ENCODE peak calls at places on chromosomes 7 and 10, in four cellular contexts. O is GM12878, L is IMR-90, Q is H1. W is an unnamed sample.

GRCh38 chr10:68082815-68083395 is 7.8 kb upstream of the HERC4 start:
- DNase-seq in O (no peak), L (peak), Q (no peak), W (no peak)

GRCh38 chr7:1663857-1664651 is 6.0 kb upstream of the ELFN1 start:
- DNase-seq in O (no peak), L (no peak), Q (no peak), W (no peak)

GRCh38 chr7:131104611-131105293 is 222.9 kb upstream of the MKLN1 start:
- DNase-seq in O (no peak), L (peak), Q (no peak), W (no peak)

GRCh38 chr10:86317949-86318725 is 48.5 kb downstream of the GRID1 start:
- DNase-seq in O (no peak), L (no peak), Q (no peak), W (peak)

GRCh38 chr10:104288355-104288754 is 19.4 kb downstream of the GSTO2 start:
- DNase-seq in O (no peak), L (no peak), Q (no peak), W (no peak)

GRCh38 chr10:44382981-44383748 is 1.7 kb downstream of the CXCL12 start:
- DNase-seq in O (no peak), L (no peak), Q (no peak), W (no peak)

GRCh38 chr7:131183611-131184119 is 144.0 kb upstream of the MKLN1 start:
- DNase-seq in O (no peak), L (peak), Q (no peak), W (no peak)

GRCh38 chr7:157797361-157797760 is 460.6 kb downstream of the DNAJB6 start:
- DNase-seq in O (no peak), L (no peak), Q (no peak), W (no peak)

GRCh38 chr10:61621538-61622150 is 41.1 kb upstream of the CABCOCO1 start:
- DNase-seq in O (no peak), L (no peak), Q (no peak), W (peak)

GRCh38 chr10:72321248-72322029 is 33.3 kb downstream of the DNAJB12 start:
- DNase-seq in O (no peak), L (no peak), Q (no peak), W (no peak)

GRCh38 chr10:34183397-34183796 is 631.7 kb downstream of the PARD3 start:
- DNase-seq in O (no peak), L (no peak), Q (no peak), W (no peak)

GRCh38 chr10:47361293-47361692 is 13.1 kb downstream of the RBP3 start:
- DNase-seq in O (no peak), L (peak), Q (peak), W (peak)

GRCh38 chr7:20896996-20897395 is 110.3 kb upstream of the SP8 start:
- DNase-seq in O (no peak), L (no peak), Q (no peak), W (no peak)

GRCh38 chr7:42673951-42674350 is 237.9 kb downstream of the C7orf25 start:
- DNase-seq in O (no peak), L (no peak), Q (no peak), W (no peak)

GRCh38 chr10:4344544-4344994 is 481.4 kb upstream of the AKR1E2 start:
- DNase-seq in O (no peak), L (peak), Q (peak), W (no peak)

GRCh38 chr10:84541289-84541637 is 212.9 kb downstream of the CCSER2 start:
- DNase-seq in O (no peak), L (no peak), Q (no peak), W (peak)

GRCh38 chr10:15461353-15462108 is 90.4 kb upstream of the FAM171A1 start:
- DNase-seq in O (no peak), L (peak), Q (no peak), W (peak)

GRCh38 chr7:107069457-107069856 is 25.0 kb downstream of the PRKAR2B start:
- DNase-seq in O (no peak), L (no peak), Q (no peak), W (no peak)

GRCh38 chr7:130008941-130009847 is 42.0 kb downstream of the ZC3HC1 start:
- DNase-seq in O (no peak), L (peak), Q (no peak), W (no peak)

GRCh38 chr7:50988465-50988864 is 205.8 kb upstream of the GRB10 start:
- DNase-seq in O (no peak), L (no peak), Q (no peak), W (no peak)

GRCh38 chr10:32937824-32938482 is 20.1 kb downstream of the ITGB1 start:
- DNase-seq in O (no peak), L (peak), Q (no peak), W (no peak)

GRCh38 chr10:5461914-5462840 is 37.2 kb downstream of the CALML5 start:
- DNase-seq in O (no peak), L (peak), Q (no peak), W (no peak)

GRCh38 chr10:100303724-100304319 is 17.3 kb upstream of the BLOC1S2 start:
- DNase-seq in O (no peak), L (peak), Q (no peak), W (peak)

GRCh38 chr7:100825760-100826545 is 1.4 kb downstream of the EPHB4 start:
- DNase-seq in O (no peak), L (peak), Q (no peak), W (peak)

GRCh38 chr7:131028293-131028692 is 294.3 kb upstream of the KLF14 start:
- DNase-seq in O (no peak), L (no peak), Q (no peak), W (no peak)

GRCh38 chr7:92797284-92797683 is 39.1 kb downstream of the CDK6 start:
- DNase-seq in O (no peak), L (peak), Q (no peak), W (no peak)

GRCh38 chr7:91883676-91884362 is 3.3 kb upstream of the MTERF1 start:
- DNase-seq in O (no peak), L (no peak), Q (no peak), W (peak)

GRCh38 chr10:90751107-90751997 is 106.5 kb downstream of the HTR7 start:
- DNase-seq in O (peak), L (peak), Q (no peak), W (peak)

GRCh38 chr7:102149416-102149815 is 137.3 kb upstream of the SH2B2 start:
- DNase-seq in O (no peak), L (no peak), Q (no peak), W (no peak)

GRCh38 chr10:88342733-88343310 is 240.3 kb downstream of the RNLS start:
- DNase-seq in O (no peak), L (no peak), Q (no peak), W (no peak)

DNA sequence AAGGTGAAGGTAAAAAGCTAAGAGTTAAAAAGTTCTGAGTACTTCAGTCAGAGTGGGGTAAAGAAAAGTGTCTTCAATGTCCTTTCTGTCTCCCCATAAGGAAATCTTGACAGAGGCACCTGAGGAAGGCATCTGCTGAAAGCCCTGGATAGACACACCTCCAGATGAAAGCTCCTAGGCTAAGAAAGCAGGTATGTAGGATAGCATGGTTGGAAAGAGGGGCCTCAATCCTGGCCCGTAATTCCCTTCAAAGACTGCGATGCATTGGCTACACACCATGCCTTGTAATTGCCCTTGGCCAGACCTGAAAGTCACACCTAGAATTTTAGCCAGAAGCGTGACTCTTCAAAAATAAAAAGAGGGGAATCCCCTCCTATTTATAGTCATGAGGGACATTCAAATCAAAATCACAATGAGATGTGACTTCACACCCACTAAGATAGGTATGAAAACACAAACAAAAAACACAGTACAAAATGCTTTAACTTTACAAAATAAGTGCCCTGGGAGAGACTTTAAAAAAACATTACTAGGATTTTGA is 809.7 kb downstream of the IPMK start:
- DNase-seq in O (no peak), L (no peak), Q (no peak), W (no peak)
- TF ChIP-seq CHD1 in O (no peak), L (no peak), Q (no peak), W (no peak)

DNA sequence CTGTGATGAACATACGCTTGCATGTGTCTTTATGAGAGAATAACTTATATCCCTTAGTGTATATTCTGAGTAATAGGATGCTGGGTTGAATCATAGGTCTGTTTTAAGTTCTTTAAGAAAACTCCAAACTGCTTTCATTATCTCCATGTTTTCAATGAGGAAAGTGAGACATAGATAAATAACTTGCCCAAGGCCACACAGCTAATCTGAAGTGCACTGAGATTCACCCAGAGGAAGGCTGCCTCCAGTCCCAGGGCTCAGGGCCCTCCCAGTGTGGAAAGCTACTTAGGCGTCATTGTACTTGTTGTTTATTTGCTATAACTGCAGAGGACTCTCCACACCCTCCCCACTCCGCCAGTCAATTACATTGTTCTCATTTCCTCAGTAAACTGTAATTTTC is 126.7 kb downstream of the INHBA start:
- DNase-seq in O (no peak), L (peak), Q (no peak), W (no peak)
- TF ChIP-seq CHD1 in O (no peak), L (no peak), Q (no peak), W (no peak)

GRCh38 chr10:30178565-30178964 is 119.2 kb upstream of the JCAD start:
- DNase-seq in O (no peak), L (peak), Q (no peak), W (no peak)
- TF ChIP-seq CHD1 in O (no peak), L (no peak), Q (no peak), W (no peak)

GRCh38 chr10:12020574-12020973 is 22.0 kb downstream of the UPF2 start:
- DNase-seq in O (no peak), L (no peak), Q (no peak), W (no peak)
- TF ChIP-seq CHD1 in O (no peak), L (no peak), Q (no peak), W (no peak)

GRCh38 chr10:96044686-96045085 is 1.3 kb downstream of the CCNJ start:
- DNase-seq in O (no peak), L (peak), Q (no peak), W (no peak)

GRCh38 chr10:96046546-96046945 is 3.2 kb downstream of the CCNJ start:
- DNase-seq in O (no peak), L (no peak), Q (no peak), W (no peak)

GRCh38 chr10:96041146-96041545 is 2.2 kb upstream of the CCNJ start:
- DNase-seq in O (no peak), L (no peak), Q (no peak), W (no peak)

GRCh38 chr10:96043157-96043894 is at the start of gene CCNJ:
- DNase-seq in O (peak), L (peak), Q (peak), W (peak)

DNA sequence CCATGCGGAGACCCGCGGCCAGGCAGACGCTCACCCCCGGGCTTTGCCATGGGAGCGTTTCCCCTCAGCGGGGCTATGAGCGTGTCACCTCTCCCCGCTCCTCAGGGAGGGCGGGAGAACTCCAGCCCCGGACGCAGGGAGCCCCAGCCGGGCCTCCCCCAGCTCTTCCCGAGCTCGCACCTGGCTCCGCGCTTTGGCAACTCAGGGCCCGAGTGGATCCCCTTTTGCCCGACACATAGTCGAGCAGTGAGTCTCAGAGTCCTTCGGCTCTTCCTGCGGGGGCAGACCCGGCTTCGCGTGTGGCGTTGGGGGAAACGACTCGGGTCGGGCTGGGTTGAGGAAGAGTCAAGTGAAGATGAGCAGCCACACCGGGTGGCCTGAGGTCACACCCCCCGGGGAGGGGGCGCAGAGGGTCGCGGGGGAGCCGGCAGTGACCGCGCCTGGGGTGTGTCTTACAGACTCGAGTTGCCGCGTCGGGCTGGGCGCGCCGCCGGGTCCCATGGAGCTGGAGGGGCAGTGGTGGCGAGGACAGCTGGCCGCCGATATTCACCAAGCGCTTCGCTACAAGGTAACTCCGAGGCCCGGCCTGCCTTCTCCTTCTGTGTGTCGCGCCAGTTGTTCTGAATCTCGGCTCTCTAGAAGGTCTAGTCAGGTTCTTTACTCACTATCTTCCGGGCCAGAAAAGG is 655 bp downstream of the CCNJ start:
- DNase-seq in O (no peak), L (peak), Q (no peak), W (peak)
- TF ChIP-seq CHD1 in O (no peak), L (no peak), Q (no peak), W (peak)

GRCh38 chr7:83271212-83272099 is 108.8 kb upstream of the PCLO start:
- DNase-seq in O (no peak), L (peak), Q (no peak), W (no peak)
- TF ChIP-seq CHD1 in O (no peak), L (no peak), Q (no peak), W (no peak)

GRCh38 chr7:87853237-87853864 is 22.8 kb downstream of the SLC25A40 start:
- DNase-seq in O (no peak), L (peak), Q (no peak), W (no peak)
- TF ChIP-seq CHD1 in O (no peak), L (no peak), Q (no peak), W (no peak)

GRCh38 chr10:89665302-89665701 is 20.3 kb upstream of the PANK1 start:
- DNase-seq in O (no peak), L (no peak), Q (no peak), W (no peak)
- TF ChIP-seq CHD1 in O (no peak), L (no peak), Q (no peak), W (no peak)

DNA sequence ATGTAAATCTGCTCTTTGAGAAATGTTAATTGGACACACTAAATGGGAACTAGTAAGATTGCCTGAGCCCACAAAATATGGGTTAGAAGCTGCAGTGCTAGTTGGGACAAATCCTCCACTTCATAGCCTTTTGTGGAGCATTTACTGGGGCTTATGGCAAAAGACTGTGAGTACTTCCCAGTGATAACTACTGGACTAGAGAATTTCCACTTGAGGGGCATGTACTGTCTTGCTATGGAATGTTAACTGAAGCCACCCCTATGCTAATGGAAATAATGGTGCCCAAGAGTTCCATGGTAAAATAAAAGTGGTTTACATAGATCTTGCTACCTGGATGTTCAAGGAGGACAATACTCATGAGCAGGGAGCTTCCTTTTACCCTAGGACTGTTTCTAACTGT is 29.3 kb downstream of the AVL9 start:
- DNase-seq in O (no peak), L (no peak), Q (no peak), W (no peak)
- TF ChIP-seq CHD1 in O (no peak), L (no peak), Q (no peak), W (no peak)

W was measured in K562.